ENCODE peak calls at places on chromosomes 11 and 22, in ten cellular contexts. One of them, this sample, is unnamed.

GRCh38 chr22:25334091-25334490 is 114.7 kb downstream of the CRYBB2 start:
- DNase-seq in naive thymus-derived CD4-positive, alpha-beta T cell: peak
- DNase-seq in NCI-H524 treated with DMSO at 0.1 percent for 48 hours: no peak
- DNase-seq in fibroblast of pulmonary artery: peak
- DNase-seq in activated CD4-positive, alpha-beta T cell treated with anti-CD3 and anti-CD28 coated beads for 36 hours: peak
- DNase-seq in SHP77: peak
- DNase-seq in activated CD4-positive, CD25-positive, alpha-beta regulatory T cell: no peak
- DNase-seq in NCI-H748 treated with DMSO at 0.1 percent for 48 hours: peak
- DNase-seq in NCI-H69: peak
- DNase-seq in stimulated activated CD8-positive, alpha-beta memory T cell treated with anti-CD3 and anti-CD28 coated beads, Interleukin-15, amount 100 ng/mL, for 4 hours: no peak
- DNase-seq in this sample: peak

GRCh38 chr11:78539566-78539965 is 35.1 kb downstream of the NARS2 start:
- DNase-seq in activated CD4-positive, alpha-beta T cell treated with anti-CD3 and anti-CD28 coated beads for 36 hours: no peak
- DNase-seq in NCI-H69: no peak
- DNase-seq in NCI-H748 treated with DMSO at 0.1 percent for 48 hours: no peak
- DNase-seq in stimulated activated CD8-positive, alpha-beta memory T cell treated with anti-CD3 and anti-CD28 coated beads, Interleukin-15, amount 100 ng/mL, for 4 hours: no peak
- DNase-seq in activated CD4-positive, CD25-positive, alpha-beta regulatory T cell: no peak
- DNase-seq in naive thymus-derived CD4-positive, alpha-beta T cell: no peak
- DNase-seq in fibroblast of pulmonary artery: peak
- DNase-seq in SHP77: no peak
- DNase-seq in NCI-H524 treated with DMSO at 0.1 percent for 48 hours: no peak
- DNase-seq in this sample: no peak

GRCh38 chr11:697028-697491 is 1.4 kb downstream of the TMEM80 start:
- DNase-seq in NCI-H748 treated with DMSO at 0.1 percent for 48 hours: no peak
- DNase-seq in fibroblast of pulmonary artery: peak
- DNase-seq in stimulated activated CD8-positive, alpha-beta memory T cell treated with anti-CD3 and anti-CD28 coated beads, Interleukin-15, amount 100 ng/mL, for 4 hours: no peak
- DNase-seq in NCI-H524 treated with DMSO at 0.1 percent for 48 hours: no peak
- DNase-seq in naive thymus-derived CD4-positive, alpha-beta T cell: no peak
- DNase-seq in activated CD4-positive, alpha-beta T cell treated with anti-CD3 and anti-CD28 coated beads for 36 hours: no peak
- DNase-seq in activated CD4-positive, CD25-positive, alpha-beta regulatory T cell: no peak
- DNase-seq in SHP77: no peak
- DNase-seq in NCI-H69: no peak
- DNase-seq in this sample: no peak

GRCh38 chr11:10858505-10859360 is 880 bp upstream of the ZBED5 start:
- DNase-seq in NCI-H524 treated with DMSO at 0.1 percent for 48 hours: no peak
- DNase-seq in SHP77: peak
- DNase-seq in NCI-H69: no peak
- DNase-seq in NCI-H748 treated with DMSO at 0.1 percent for 48 hours: no peak
- DNase-seq in activated CD4-positive, CD25-positive, alpha-beta regulatory T cell: peak
- DNase-seq in fibroblast of pulmonary artery: no peak
- DNase-seq in naive thymus-derived CD4-positive, alpha-beta T cell: peak
- DNase-seq in stimulated activated CD8-positive, alpha-beta memory T cell treated with anti-CD3 and anti-CD28 coated beads, Interleukin-15, amount 100 ng/mL, for 4 hours: no peak
- DNase-seq in activated CD4-positive, alpha-beta T cell treated with anti-CD3 and anti-CD28 coated beads for 36 hours: peak
- DNase-seq in this sample: peak

GRCh38 chr22:46696225-46696518 is 41.9 kb downstream of the CERK start:
- DNase-seq in stimulated activated CD8-positive, alpha-beta memory T cell treated with anti-CD3 and anti-CD28 coated beads, Interleukin-15, amount 100 ng/mL, for 4 hours: no peak
- DNase-seq in activated CD4-positive, alpha-beta T cell treated with anti-CD3 and anti-CD28 coated beads for 36 hours: no peak
- DNase-seq in SHP77: no peak
- DNase-seq in NCI-H524 treated with DMSO at 0.1 percent for 48 hours: no peak
- DNase-seq in fibroblast of pulmonary artery: no peak
- DNase-seq in NCI-H69: peak
- DNase-seq in naive thymus-derived CD4-positive, alpha-beta T cell: no peak
- DNase-seq in activated CD4-positive, CD25-positive, alpha-beta regulatory T cell: no peak
- DNase-seq in NCI-H748 treated with DMSO at 0.1 percent for 48 hours: no peak
- DNase-seq in this sample: no peak

GRCh38 chr11:116852261-116853125 is 15.1 kb upstream of the APOA1 start:
- DNase-seq in SHP77: no peak
- DNase-seq in naive thymus-derived CD4-positive, alpha-beta T cell: no peak
- DNase-seq in stimulated activated CD8-positive, alpha-beta memory T cell treated with anti-CD3 and anti-CD28 coated beads, Interleukin-15, amount 100 ng/mL, for 4 hours: no peak
- DNase-seq in NCI-H69: peak
- DNase-seq in NCI-H524 treated with DMSO at 0.1 percent for 48 hours: no peak
- DNase-seq in NCI-H748 treated with DMSO at 0.1 percent for 48 hours: no peak
- DNase-seq in fibroblast of pulmonary artery: peak
- DNase-seq in activated CD4-positive, alpha-beta T cell treated with anti-CD3 and anti-CD28 coated beads for 36 hours: peak
- DNase-seq in activated CD4-positive, CD25-positive, alpha-beta regulatory T cell: no peak
- DNase-seq in this sample: peak

GRCh38 chr11:112485280-112485679 is 224.6 kb upstream of the PLET1 start:
- DNase-seq in naive thymus-derived CD4-positive, alpha-beta T cell: no peak
- DNase-seq in fibroblast of pulmonary artery: no peak
- DNase-seq in activated CD4-positive, CD25-positive, alpha-beta regulatory T cell: no peak
- DNase-seq in SHP77: no peak
- DNase-seq in stimulated activated CD8-positive, alpha-beta memory T cell treated with anti-CD3 and anti-CD28 coated beads, Interleukin-15, amount 100 ng/mL, for 4 hours: no peak
- DNase-seq in NCI-H524 treated with DMSO at 0.1 percent for 48 hours: no peak
- DNase-seq in activated CD4-positive, alpha-beta T cell treated with anti-CD3 and anti-CD28 coated beads for 36 hours: no peak
- DNase-seq in NCI-H69: peak
- DNase-seq in NCI-H748 treated with DMSO at 0.1 percent for 48 hours: no peak
- DNase-seq in this sample: no peak

GRCh38 chr22:37932821-37933578 is 20.4 kb downstream of the C22orf23 start:
- DNase-seq in SHP77: peak
- DNase-seq in activated CD4-positive, CD25-positive, alpha-beta regulatory T cell: no peak
- DNase-seq in NCI-H748 treated with DMSO at 0.1 percent for 48 hours: no peak
- DNase-seq in fibroblast of pulmonary artery: no peak
- DNase-seq in stimulated activated CD8-positive, alpha-beta memory T cell treated with anti-CD3 and anti-CD28 coated beads, Interleukin-15, amount 100 ng/mL, for 4 hours: no peak
- DNase-seq in activated CD4-positive, alpha-beta T cell treated with anti-CD3 and anti-CD28 coated beads for 36 hours: no peak
- DNase-seq in NCI-H524 treated with DMSO at 0.1 percent for 48 hours: no peak
- DNase-seq in NCI-H69: peak
- DNase-seq in naive thymus-derived CD4-positive, alpha-beta T cell: no peak
- DNase-seq in this sample: no peak

GRCh38 chr11:122226810-122227379 is 110.9 kb upstream of the BLID start:
- DNase-seq in NCI-H748 treated with DMSO at 0.1 percent for 48 hours: no peak
- DNase-seq in NCI-H69: no peak
- DNase-seq in NCI-H524 treated with DMSO at 0.1 percent for 48 hours: no peak
- DNase-seq in SHP77: no peak
- DNase-seq in stimulated activated CD8-positive, alpha-beta memory T cell treated with anti-CD3 and anti-CD28 coated beads, Interleukin-15, amount 100 ng/mL, for 4 hours: no peak
- DNase-seq in naive thymus-derived CD4-positive, alpha-beta T cell: no peak
- DNase-seq in fibroblast of pulmonary artery: no peak
- DNase-seq in activated CD4-positive, alpha-beta T cell treated with anti-CD3 and anti-CD28 coated beads for 36 hours: no peak
- DNase-seq in activated CD4-positive, CD25-positive, alpha-beta regulatory T cell: no peak
- DNase-seq in this sample: no peak

GRCh38 chr22:44192098-44192810 is 11.5 kb downstream of the PARVG start:
- DNase-seq in NCI-H524 treated with DMSO at 0.1 percent for 48 hours: no peak
- DNase-seq in activated CD4-positive, CD25-positive, alpha-beta regulatory T cell: no peak
- DNase-seq in naive thymus-derived CD4-positive, alpha-beta T cell: peak
- DNase-seq in NCI-H69: peak
- DNase-seq in SHP77: peak
- DNase-seq in stimulated activated CD8-positive, alpha-beta memory T cell treated with anti-CD3 and anti-CD28 coated beads, Interleukin-15, amount 100 ng/mL, for 4 hours: no peak
- DNase-seq in activated CD4-positive, alpha-beta T cell treated with anti-CD3 and anti-CD28 coated beads for 36 hours: peak
- DNase-seq in fibroblast of pulmonary artery: peak
- DNase-seq in NCI-H748 treated with DMSO at 0.1 percent for 48 hours: peak
- DNase-seq in this sample: no peak

GRCh38 chr11:126855536-126855935 is 145.0 kb downstream of the KIRREL3 start:
- DNase-seq in NCI-H748 treated with DMSO at 0.1 percent for 48 hours: no peak
- DNase-seq in stimulated activated CD8-positive, alpha-beta memory T cell treated with anti-CD3 and anti-CD28 coated beads, Interleukin-15, amount 100 ng/mL, for 4 hours: no peak
- DNase-seq in NCI-H69: no peak
- DNase-seq in activated CD4-positive, CD25-positive, alpha-beta regulatory T cell: no peak
- DNase-seq in activated CD4-positive, alpha-beta T cell treated with anti-CD3 and anti-CD28 coated beads for 36 hours: no peak
- DNase-seq in SHP77: no peak
- DNase-seq in NCI-H524 treated with DMSO at 0.1 percent for 48 hours: no peak
- DNase-seq in fibroblast of pulmonary artery: no peak
- DNase-seq in naive thymus-derived CD4-positive, alpha-beta T cell: no peak
- DNase-seq in this sample: no peak

GRCh38 chr22:35315855-35316745 is 16.4 kb downstream of the TOM1 start:
- DNase-seq in fibroblast of pulmonary artery: no peak
- DNase-seq in NCI-H748 treated with DMSO at 0.1 percent for 48 hours: no peak
- DNase-seq in naive thymus-derived CD4-positive, alpha-beta T cell: no peak
- DNase-seq in activated CD4-positive, CD25-positive, alpha-beta regulatory T cell: no peak
- DNase-seq in activated CD4-positive, alpha-beta T cell treated with anti-CD3 and anti-CD28 coated beads for 36 hours: no peak
- DNase-seq in SHP77: peak
- DNase-seq in NCI-H524 treated with DMSO at 0.1 percent for 48 hours: peak
- DNase-seq in stimulated activated CD8-positive, alpha-beta memory T cell treated with anti-CD3 and anti-CD28 coated beads, Interleukin-15, amount 100 ng/mL, for 4 hours: no peak
- DNase-seq in NCI-H69: no peak
- DNase-seq in this sample: no peak

GRCh38 chr22:50182176-50183081 is 3.3 kb upstream of the TRABD start:
- DNase-seq in stimulated activated CD8-positive, alpha-beta memory T cell treated with anti-CD3 and anti-CD28 coated beads, Interleukin-15, amount 100 ng/mL, for 4 hours: no peak
- DNase-seq in SHP77: no peak
- DNase-seq in activated CD4-positive, CD25-positive, alpha-beta regulatory T cell: no peak
- DNase-seq in NCI-H69: peak
- DNase-seq in activated CD4-positive, alpha-beta T cell treated with anti-CD3 and anti-CD28 coated beads for 36 hours: no peak
- DNase-seq in NCI-H524 treated with DMSO at 0.1 percent for 48 hours: no peak
- DNase-seq in fibroblast of pulmonary artery: no peak
- DNase-seq in NCI-H748 treated with DMSO at 0.1 percent for 48 hours: no peak
- DNase-seq in naive thymus-derived CD4-positive, alpha-beta T cell: no peak
- DNase-seq in this sample: no peak

GRCh38 chr22:16935209-16935608 is 72.8 kb downstream of the GAB4 start:
- DNase-seq in activated CD4-positive, CD25-positive, alpha-beta regulatory T cell: no peak
- DNase-seq in NCI-H69: no peak
- DNase-seq in stimulated activated CD8-positive, alpha-beta memory T cell treated with anti-CD3 and anti-CD28 coated beads, Interleukin-15, amount 100 ng/mL, for 4 hours: no peak
- DNase-seq in activated CD4-positive, alpha-beta T cell treated with anti-CD3 and anti-CD28 coated beads for 36 hours: no peak
- DNase-seq in SHP77: no peak
- DNase-seq in naive thymus-derived CD4-positive, alpha-beta T cell: no peak
- DNase-seq in NCI-H748 treated with DMSO at 0.1 percent for 48 hours: no peak
- DNase-seq in NCI-H524 treated with DMSO at 0.1 percent for 48 hours: no peak
- DNase-seq in fibroblast of pulmonary artery: no peak
- DNase-seq in this sample: no peak

GRCh38 chr11:111922803-111923202 is 4.1 kb downstream of the C11orf52 start:
- DNase-seq in SHP77: no peak
- DNase-seq in activated CD4-positive, CD25-positive, alpha-beta regulatory T cell: no peak
- DNase-seq in fibroblast of pulmonary artery: peak
- DNase-seq in naive thymus-derived CD4-positive, alpha-beta T cell: no peak
- DNase-seq in stimulated activated CD8-positive, alpha-beta memory T cell treated with anti-CD3 and anti-CD28 coated beads, Interleukin-15, amount 100 ng/mL, for 4 hours: no peak
- DNase-seq in NCI-H524 treated with DMSO at 0.1 percent for 48 hours: no peak
- DNase-seq in activated CD4-positive, alpha-beta T cell treated with anti-CD3 and anti-CD28 coated beads for 36 hours: no peak
- DNase-seq in NCI-H69: peak
- DNase-seq in NCI-H748 treated with DMSO at 0.1 percent for 48 hours: no peak
- DNase-seq in this sample: peak

GRCh38 chr22:32545801-32546200 is 71.2 kb downstream of the FBXO7 start:
- DNase-seq in activated CD4-positive, CD25-positive, alpha-beta regulatory T cell: no peak
- DNase-seq in NCI-H748 treated with DMSO at 0.1 percent for 48 hours: no peak
- DNase-seq in fibroblast of pulmonary artery: peak
- DNase-seq in SHP77: no peak
- DNase-seq in NCI-H69: no peak
- DNase-seq in activated CD4-positive, alpha-beta T cell treated with anti-CD3 and anti-CD28 coated beads for 36 hours: no peak
- DNase-seq in NCI-H524 treated with DMSO at 0.1 percent for 48 hours: no peak
- DNase-seq in naive thymus-derived CD4-positive, alpha-beta T cell: no peak
- DNase-seq in stimulated activated CD8-positive, alpha-beta memory T cell treated with anti-CD3 and anti-CD28 coated beads, Interleukin-15, amount 100 ng/mL, for 4 hours: no peak
- DNase-seq in this sample: no peak

GRCh38 chr11:5123802-5124521 is 14.2 kb downstream of the OR52A5 start:
- DNase-seq in stimulated activated CD8-positive, alpha-beta memory T cell treated with anti-CD3 and anti-CD28 coated beads, Interleukin-15, amount 100 ng/mL, for 4 hours: no peak
- DNase-seq in SHP77: peak
- DNase-seq in naive thymus-derived CD4-positive, alpha-beta T cell: peak
- DNase-seq in activated CD4-positive, alpha-beta T cell treated with anti-CD3 and anti-CD28 coated beads for 36 hours: peak
- DNase-seq in NCI-H524 treated with DMSO at 0.1 percent for 48 hours: peak
- DNase-seq in activated CD4-positive, CD25-positive, alpha-beta regulatory T cell: peak
- DNase-seq in fibroblast of pulmonary artery: peak
- DNase-seq in NCI-H748 treated with DMSO at 0.1 percent for 48 hours: peak
- DNase-seq in NCI-H69: peak
- DNase-seq in this sample: peak

GRCh38 chr11:468493-468892 is 18.4 kb downstream of the PTDSS2 start:
- DNase-seq in activated CD4-positive, alpha-beta T cell treated with anti-CD3 and anti-CD28 coated beads for 36 hours: no peak
- DNase-seq in activated CD4-positive, CD25-positive, alpha-beta regulatory T cell: no peak
- DNase-seq in naive thymus-derived CD4-positive, alpha-beta T cell: no peak
- DNase-seq in stimulated activated CD8-positive, alpha-beta memory T cell treated with anti-CD3 and anti-CD28 coated beads, Interleukin-15, amount 100 ng/mL, for 4 hours: no peak
- DNase-seq in SHP77: no peak
- DNase-seq in NCI-H748 treated with DMSO at 0.1 percent for 48 hours: no peak
- DNase-seq in NCI-H69: no peak
- DNase-seq in NCI-H524 treated with DMSO at 0.1 percent for 48 hours: no peak
- DNase-seq in fibroblast of pulmonary artery: peak
- DNase-seq in this sample: no peak

GRCh38 chr11:106276859-106277436 is 199.5 kb downstream of the AASDHPPT start:
- DNase-seq in NCI-H69: peak
- DNase-seq in activated CD4-positive, CD25-positive, alpha-beta regulatory T cell: no peak
- DNase-seq in stimulated activated CD8-positive, alpha-beta memory T cell treated with anti-CD3 and anti-CD28 coated beads, Interleukin-15, amount 100 ng/mL, for 4 hours: no peak
- DNase-seq in NCI-H524 treated with DMSO at 0.1 percent for 48 hours: no peak
- DNase-seq in fibroblast of pulmonary artery: peak
- DNase-seq in activated CD4-positive, alpha-beta T cell treated with anti-CD3 and anti-CD28 coated beads for 36 hours: no peak
- DNase-seq in naive thymus-derived CD4-positive, alpha-beta T cell: no peak
- DNase-seq in SHP77: no peak
- DNase-seq in NCI-H748 treated with DMSO at 0.1 percent for 48 hours: no peak
- DNase-seq in this sample: peak